ENCODE peak calls at places on chromosomes 7 and 10, in nine cellular contexts. O is IMR-90, H is OCI-LY7, V is fibroblast of the aortic adventitia, S is Panc1, I is choroid plexus epithelial cell, Q is HL-60, G is AG09319, L is neural crest cell. X is an unnamed sample.

GRCh38 chr7:122546496-122546895 is 152.4 kb downstream of the RNF133 start:
- DNase-seq in O (no peak), H (no peak), V (peak), S (no peak), I (peak), Q (no peak), G (no peak), L (no peak), X (no peak)

GRCh38 chr10:86376852-86377796 is 10.5 kb upstream of the GRID1 start:
- DNase-seq in O (peak), H (peak), V (peak), S (peak), I (peak), Q (peak), G (no peak), L (peak), X (no peak)

GRCh38 chr7:142556745-142557144 is 192.5 kb upstream of the PRSS1 start:
- DNase-seq in O (peak), H (no peak), V (peak), S (peak), I (peak), Q (peak), G (peak), L (no peak), X (peak)

GRCh38 chr10:132448248-132448731 is 51.3 kb downstream of the PWWP2B start:
- DNase-seq in O (no peak), H (peak), V (peak), S (peak), I (no peak), Q (peak), G (no peak), L (no peak), X (no peak)

GRCh38 chr10:94065344-94065743 is 71.6 kb downstream of the PLCE1 start:
- DNase-seq in O (peak), H (no peak), V (peak), S (no peak), I (no peak), Q (no peak), G (no peak), L (no peak), X (no peak)

GRCh38 chr10:133142523-133143199 is 17.4 kb upstream of the KNDC1 start:
- DNase-seq in O (no peak), H (no peak), V (no peak), S (no peak), I (no peak), Q (no peak), G (no peak), L (no peak), X (no peak)

GRCh38 chr10:52874541-52874940 is 102.0 kb upstream of the MBL2 start:
- DNase-seq in O (no peak), H (no peak), V (no peak), S (no peak), I (no peak), Q (no peak), G (no peak), L (no peak), X (no peak)

GRCh38 chr10:132942101-132942739 is at the start of gene CFAP46:
- DNase-seq in O (peak), H (no peak), V (peak), S (no peak), I (peak), Q (no peak), G (peak), L (peak), X (no peak)

GRCh38 chr7:88147949-88148348 is 71.9 kb downstream of the SRI start:
- DNase-seq in O (no peak), H (no peak), V (no peak), S (no peak), I (no peak), Q (no peak), G (no peak), L (no peak), X (no peak)

GRCh38 chr7:105719395-105719794 is 138.1 kb upstream of the EFCAB10 start:
- DNase-seq in O (no peak), H (no peak), V (no peak), S (no peak), I (peak), Q (no peak), G (no peak), L (no peak), X (no peak)

GRCh38 chr7:87474533-87475358 is 734 bp downstream of the ABCB4 start:
- DNase-seq in O (no peak), H (peak), V (peak), S (no peak), I (peak), Q (peak), G (no peak), L (peak), X (no peak)

GRCh38 chr7:138919912-138920311 is 61.3 kb downstream of the KIAA1549 start:
- DNase-seq in O (no peak), H (no peak), V (no peak), S (no peak), I (no peak), Q (no peak), G (no peak), L (no peak), X (no peak)

GRCh38 chr7:134394046-134394445 is 64.9 kb downstream of the AKR1B1 start:
- DNase-seq in O (no peak), H (no peak), V (no peak), S (no peak), I (no peak), Q (no peak), G (no peak), L (no peak), X (no peak)

GRCh38 chr7:150417239-150417638 is 33.2 kb upstream of the GIMAP8 start:
- DNase-seq in O (no peak), H (no peak), V (no peak), S (no peak), I (no peak), Q (no peak), G (no peak), L (no peak), X (no peak)

GRCh38 chr10:76388321-76388720 is 956.9 kb downstream of the LRMDA start:
- DNase-seq in O (peak), H (no peak), V (peak), S (no peak), I (no peak), Q (no peak), G (no peak), L (no peak), X (no peak)

GRCh38 chr10:71331736-71332135 is 12.7 kb downstream of the SLC29A3 start:
- DNase-seq in O (no peak), H (no peak), V (no peak), S (no peak), I (no peak), Q (no peak), G (no peak), L (no peak), X (no peak)

GRCh38 chr7:18495412-18496335 is at the start of gene HDAC9:
- DNase-seq in O (peak), H (peak), V (peak), S (no peak), I (peak), Q (no peak), G (no peak), L (peak), X (no peak)

GRCh38 chr7:134865001-134865845 is 85.8 kb downstream of the CALD1 start:
- DNase-seq in O (peak), H (no peak), V (peak), S (no peak), I (peak), Q (no peak), G (no peak), L (no peak), X (peak)

GRCh38 chr7:149773446-149774236 is at the start of gene ZNF467:
- DNase-seq in O (no peak), H (no peak), V (peak), S (no peak), I (peak), Q (peak), G (no peak), L (no peak), X (no peak)

GRCh38 chr7:40525764-40526163 is 391.0 kb downstream of the SUGCT start:
- DNase-seq in O (no peak), H (no peak), V (no peak), S (no peak), I (no peak), Q (no peak), G (no peak), L (no peak), X (no peak)

GRCh38 chr7:82677493-82677892 is 233.9 kb upstream of the CACNA2D1 start:
- DNase-seq in O (peak), H (peak), V (no peak), S (no peak), I (peak), Q (no peak), G (no peak), L (no peak), X (no peak)

GRCh38 chr7:82674319-82674718 is 230.7 kb upstream of the CACNA2D1 start:
- DNase-seq in O (peak), H (no peak), V (no peak), S (no peak), I (peak), Q (no peak), G (no peak), L (no peak), X (no peak)

GRCh38 chr7:82677064-82677463 is 233.5 kb upstream of the CACNA2D1 start:
- DNase-seq in O (no peak), H (peak), V (no peak), S (no peak), I (no peak), Q (no peak), G (no peak), L (no peak), X (no peak)

GRCh38 chr7:82675396-82675795 is 231.8 kb upstream of the CACNA2D1 start:
- DNase-seq in O (peak), H (no peak), V (peak), S (no peak), I (peak), Q (no peak), G (no peak), L (no peak), X (no peak)

DNA sequence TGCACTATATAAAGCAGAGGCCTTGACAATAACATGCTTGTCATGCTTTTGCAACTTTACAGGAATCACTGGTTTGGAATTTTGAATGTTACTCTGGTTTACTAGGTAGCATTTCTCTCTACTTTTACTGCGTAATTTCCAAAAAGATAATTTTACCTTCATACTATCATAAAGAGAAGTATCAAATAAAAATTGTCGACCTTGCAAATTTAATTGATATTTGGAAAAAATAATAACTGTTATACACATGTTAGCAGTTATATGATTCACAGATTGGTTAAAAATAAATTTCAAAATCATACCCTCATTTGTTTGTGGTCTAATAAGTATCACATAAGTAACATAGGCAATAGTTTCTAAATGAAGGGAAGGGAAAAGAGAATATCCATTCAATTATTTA is 228.5 kb upstream of the CACNA2D1 start:
- DNase-seq in O (peak), H (no peak), V (no peak), S (no peak), I (peak), Q (no peak), G (no peak), L (no peak), X (no peak)
- TF ChIP-seq CTCF in O (no peak), H (no peak), V (no peak), S (no peak), I (no peak), Q (no peak), G (no peak), L (no peak), X (no peak)

GRCh38 chr10:112442063-112442462 is 4.7 kb downstream of the ZDHHC6 start:
- DNase-seq in O (no peak), H (no peak), V (no peak), S (no peak), I (no peak), Q (no peak), G (no peak), L (no peak), X (no peak)

GRCh38 chr10:112448903-112449302 is 1.9 kb downstream of the VTI1A start:
- DNase-seq in O (no peak), H (no peak), V (no peak), S (no peak), I (no peak), Q (peak), G (no peak), L (no peak), X (no peak)

GRCh38 chr10:112441520-112441919 is 5.2 kb downstream of the ZDHHC6 start:
- DNase-seq in O (no peak), H (no peak), V (no peak), S (no peak), I (no peak), Q (no peak), G (no peak), L (no peak), X (no peak)

GRCh38 chr10:112446055-112446854 is 459 bp downstream of the ZDHHC6 start:
- DNase-seq in O (peak), H (peak), V (peak), S (no peak), I (peak), Q (peak), G (no peak), L (no peak), X (no peak)

DNA sequence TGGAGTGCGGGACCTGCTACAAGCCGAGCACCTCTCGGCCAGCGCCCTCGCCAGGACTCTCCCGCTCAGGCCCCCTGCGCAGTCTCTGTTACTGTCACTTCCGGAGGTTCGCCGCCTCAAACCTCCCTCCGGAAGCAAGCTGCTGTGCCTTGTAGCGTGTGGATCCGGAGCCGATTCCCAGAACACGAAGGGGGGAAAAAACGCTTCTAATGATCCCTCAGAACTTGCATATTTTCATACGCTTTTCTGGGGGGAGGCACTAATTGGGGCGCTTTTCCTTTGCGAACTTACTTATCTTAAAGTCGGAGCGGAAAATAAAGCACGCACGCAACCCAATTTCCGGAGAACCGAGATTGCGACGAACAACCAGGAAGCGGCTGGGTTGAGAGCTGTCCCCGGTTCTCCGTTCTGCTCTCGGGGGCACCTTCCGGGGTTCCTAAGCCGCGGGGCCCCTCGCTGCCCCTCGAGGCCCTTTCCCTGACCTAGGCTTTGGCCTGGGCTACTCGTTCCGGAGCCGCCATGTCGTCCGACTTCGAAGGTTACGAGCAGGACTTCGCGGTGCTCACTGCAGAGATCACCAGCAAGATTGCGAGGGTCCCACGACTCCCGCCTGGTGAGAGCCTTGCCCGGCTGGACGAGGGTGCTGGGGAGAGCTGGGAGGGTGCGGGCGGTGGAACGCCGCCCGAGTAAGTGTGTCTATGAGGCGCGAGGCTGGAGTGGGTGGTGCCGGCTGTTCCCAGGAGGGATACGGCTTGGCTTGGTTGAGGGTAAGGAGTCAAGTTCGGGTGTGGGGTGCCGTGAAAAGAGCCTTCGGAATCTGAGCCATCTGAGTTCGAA is at the start of the genes VTI1A and ZDHHC6:
- DNase-seq in O (peak), H (peak), V (peak), S (peak), I (peak), Q (peak), G (peak), L (peak), X (peak)
- TF ChIP-seq CTCF in O (peak), H (peak), V (peak), S (peak), I (peak), Q (no peak), G (peak), L (no peak), X (peak)

DNA sequence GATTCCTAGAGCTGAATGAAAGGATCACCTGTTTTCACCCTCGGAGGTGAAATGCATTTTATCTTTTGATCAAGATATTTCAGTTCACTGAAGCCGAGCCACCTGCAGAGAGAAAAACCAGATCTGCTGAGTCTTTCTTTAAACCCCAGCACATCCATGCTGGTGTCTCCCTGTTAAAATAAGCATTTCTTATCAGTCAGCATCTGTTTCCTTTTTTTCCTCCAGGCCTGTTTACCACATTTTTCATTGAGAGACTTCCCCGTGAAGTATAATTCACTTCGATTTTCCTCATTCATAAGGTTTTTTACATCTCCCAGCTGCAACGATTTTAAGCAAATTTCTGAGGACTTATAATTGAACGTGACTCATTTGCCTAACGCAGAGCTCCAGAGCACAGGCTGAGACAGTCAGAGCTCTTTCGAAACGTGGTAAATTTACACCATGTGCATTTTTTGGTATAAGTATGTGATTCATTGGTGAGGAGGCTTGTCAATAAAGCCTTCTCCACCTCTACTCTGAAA is 375.0 kb upstream of the AKR1E2 start:
- DNase-seq in O (peak), H (no peak), V (peak), S (no peak), I (peak), Q (no peak), G (peak), L (no peak), X (peak)
- TF ChIP-seq CTCF in O (no peak), H (no peak), V (no peak), S (no peak), I (no peak), Q (no peak), G (no peak), L (no peak), X (no peak)

DNA sequence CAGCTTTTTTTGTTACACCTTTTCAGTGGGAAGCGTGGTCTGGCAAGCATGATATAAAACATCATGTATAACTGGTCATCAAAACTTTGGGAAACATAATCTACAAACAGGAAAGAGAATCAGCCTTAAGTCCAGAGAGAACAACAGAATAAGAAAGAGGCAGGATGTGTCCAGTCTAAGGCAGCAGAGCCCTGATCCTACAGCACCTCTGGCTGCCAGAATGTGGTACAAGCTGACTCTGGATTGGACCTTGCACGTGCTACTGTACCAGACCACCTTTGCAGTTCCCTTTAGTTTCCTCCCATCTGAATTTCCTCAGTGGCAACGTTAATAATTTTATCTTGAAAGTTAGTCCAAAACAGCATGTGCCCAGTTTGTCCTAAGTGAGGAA is 824.6 kb upstream of the IGFBP3 start:
- DNase-seq in O (peak), H (no peak), V (no peak), S (no peak), I (peak), Q (no peak), G (no peak), L (no peak), X (no peak)
- TF ChIP-seq CTCF in O (no peak), H (no peak), V (no peak), S (peak), I (peak), Q (no peak), G (peak), L (no peak), X (peak)

X was measured in HFF-Myc.